ENCODE peak calls at places on chromosomes 11 and 22, in nine cellular contexts. W, B, Q, T, N, F, O, H and V are unnamed samples.

GRCh38 chr11:57513911-57514537 is 1.5 kb downstream of the SLC43A1 start:
- DNase-seq in W (peak; percentile 36), B (peak; percentile 20), Q (no peak), T (no peak), N (no peak), F (no peak), O (peak; percentile 41), H (peak; percentile 56), V (no peak)

GRCh38 chr11:118622376-118623290 is 15.2 kb downstream of the PHLDB1 start:
- DNase-seq in W (peak; percentile 88), B (no peak), Q (peak; percentile 95), T (peak; percentile 38), N (peak; percentile 70), F (no peak), O (peak; percentile 94), H (peak; percentile 55), V (peak; percentile 38)

GRCh38 chr11:10456519-10456918 is 1.5 kb downstream of the AMPD3 start:
- DNase-seq in W (peak; percentile 32), B (no peak), Q (no peak), T (no peak), N (peak; percentile 31), F (no peak), O (no peak), H (no peak), V (no peak)

GRCh38 chr22:26168934-26169311 is 339 bp upstream of the SEZ6L start:
- DNase-seq in W (no peak), B (no peak), Q (no peak), T (no peak), N (no peak), F (no peak), O (no peak), H (no peak), V (no peak)

GRCh38 chr11:45565589-45565988 is 99.8 kb downstream of the CHST1 start:
- DNase-seq in W (no peak), B (no peak), Q (no peak), T (no peak), N (no peak), F (no peak), O (no peak), H (no peak), V (no peak)

GRCh38 chr11:43708776-43709175 is 28.2 kb downstream of the HSD17B12 start:
- DNase-seq in W (no peak), B (no peak), Q (no peak), T (no peak), N (no peak), F (no peak), O (peak; percentile 10), H (no peak), V (no peak)

GRCh38 chr22:28341001-28341400 is 338.6 kb downstream of the TTC28 start:
- DNase-seq in W (no peak), B (no peak), Q (peak; percentile 64), T (no peak), N (peak; percentile 6), F (no peak), O (peak; percentile 4), H (no peak), V (peak; percentile 18)

GRCh38 chr22:23183107-23183698 is 2.9 kb downstream of the BCR start:
- DNase-seq in W (peak; percentile 83), B (peak; percentile 63), Q (peak; percentile 39), T (no peak), N (peak; percentile 76), F (no peak), O (peak; percentile 47), H (peak; percentile 86), V (peak; percentile 36)

GRCh38 chr11:131690362-131690761 is 319.9 kb downstream of the NTM start:
- DNase-seq in W (no peak), B (no peak), Q (no peak), T (no peak), N (no peak), F (no peak), O (no peak), H (no peak), V (no peak)

GRCh38 chr11:106077609-106078517 is at the start of gene AASDHPPT:
- DNase-seq in W (peak; percentile 37), B (peak; percentile 13), Q (peak; percentile 55), T (peak; percentile 1), N (peak; percentile 50), F (no peak), O (peak; percentile 39), H (peak; percentile 65), V (no peak)

GRCh38 chr22:30197389-30197788 is 49.2 kb downstream of the LIF start:
- DNase-seq in W (no peak), B (no peak), Q (no peak), T (no peak), N (no peak), F (no peak), O (no peak), H (no peak), V (no peak)

GRCh38 chr11:81267246-81267645 is 1466.4 kb downstream of the FAM181B start:
- DNase-seq in W (no peak), B (no peak), Q (no peak), T (no peak), N (no peak), F (no peak), O (no peak), H (no peak), V (no peak)

GRCh38 chr11:61888043-61888442 is 3.3 kb downstream of the FADS3 start:
- DNase-seq in W (no peak), B (peak; percentile 59), Q (peak; percentile 97), T (no peak), N (peak; percentile 90), F (no peak), O (peak; percentile 47), H (no peak), V (peak; percentile 77)

GRCh38 chr22:47622541-47622940 is 860.1 kb downstream of the TBC1D22A start:
- DNase-seq in W (no peak), B (no peak), Q (no peak), T (no peak), N (no peak), F (no peak), O (no peak), H (no peak), V (no peak)

GRCh38 chr11:45092901-45093760 is 53.3 kb upstream of the PRDM11 start:
- DNase-seq in W (no peak), B (no peak), Q (peak; percentile 17), T (no peak), N (peak; percentile 56), F (no peak), O (peak; percentile 91), H (no peak), V (peak; percentile 43)

GRCh38 chr22:28243539-28243938 is 324.5 kb upstream of the PITPNB start:
- DNase-seq in W (no peak), B (no peak), Q (no peak), T (no peak), N (peak; percentile 63), F (no peak), O (no peak), H (no peak), V (peak; percentile 42)

GRCh38 chr11:69209038-69209350 is 53.3 kb downstream of the SMIM38 start:
- DNase-seq in W (no peak), B (no peak), Q (no peak), T (no peak), N (no peak), F (no peak), O (no peak), H (no peak), V (no peak)
- TF ChIP-seq CTCF in W (no peak), B (no peak), Q (no peak), T (no peak), N (no peak), F (no peak), O (no peak), H (no peak), V (no peak)

GRCh38 chr11:109864161-109864661 is 229.0 kb upstream of the ZC3H12C start:
- DNase-seq in W (no peak), B (no peak), Q (no peak), T (no peak), N (peak; percentile 4), F (no peak), O (peak; percentile 15), H (peak; percentile 15), V (peak; percentile 4)
- H3K4me3 ChIP-seq in W (no peak overlapping the region), B (no peak overlapping the region), Q (no peak overlapping the region), T (no peak overlapping the region), N (no peak overlapping the region), F (no peak overlapping the region), O (no peak overlapping the region), H (no peak overlapping the region), V (no peak overlapping the region)

DNA sequence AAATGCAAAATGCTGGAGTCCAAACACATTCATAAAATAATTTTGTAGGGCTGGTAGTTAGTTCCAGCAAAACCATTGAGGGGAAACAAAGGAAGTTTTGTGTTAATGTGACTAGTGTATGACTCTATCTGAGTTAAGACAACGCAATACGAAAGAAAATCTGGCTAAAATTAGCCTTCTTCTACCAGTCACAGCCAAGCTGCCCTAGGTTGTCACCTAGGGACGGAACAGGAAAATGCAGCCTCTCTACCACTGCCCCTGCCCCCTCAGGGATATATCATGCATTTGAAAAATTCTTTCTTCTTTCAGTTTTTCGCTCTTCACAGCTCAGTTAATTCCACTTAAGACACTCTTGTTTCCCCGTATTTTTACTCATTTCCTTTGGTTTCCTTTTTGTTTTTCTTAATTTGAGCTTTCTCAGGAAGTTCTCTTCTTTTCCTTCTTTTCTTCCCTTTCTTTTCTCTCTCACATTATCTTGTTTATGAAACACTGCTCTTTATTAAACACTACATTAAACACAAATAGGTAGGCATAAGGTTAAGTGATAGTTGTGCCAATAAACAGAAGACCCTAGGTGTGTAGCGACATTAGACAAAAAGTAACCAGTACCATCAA is 30.6 kb downstream of the KIRREL3 start:
- DNase-seq in W (peak; percentile 22), B (no peak), Q (peak; percentile 66), T (no peak), N (no peak), F (no peak), O (peak; percentile 37), H (peak; percentile 52), V (peak; percentile 37)
- TF ChIP-seq CTCF in W (peak; percentile 65), B (peak; percentile 48), Q (peak; percentile 75), T (peak; percentile 31), N (peak; percentile 11), F (no peak), O (peak; percentile 51), H (peak; percentile 56), V (peak; percentile 94)

GRCh38 chr11:35179466-35180135 is 40.6 kb downstream of the CD44 start:
- DNase-seq in W (no peak), B (no peak), Q (no peak), T (no peak), N (no peak), F (no peak), O (peak; percentile 39), H (no peak), V (no peak)

GRCh38 chr11:35182317-35182939 is 43.5 kb downstream of the CD44 start:
- DNase-seq in W (no peak), B (no peak), Q (no peak), T (no peak), N (no peak), F (no peak), O (peak; percentile 46), H (no peak), V (no peak)

GRCh38 chr11:35178067-35178805 is 39.3 kb downstream of the CD44 start:
- DNase-seq in W (no peak), B (no peak), Q (no peak), T (no peak), N (no peak), F (no peak), O (no peak), H (no peak), V (no peak)

GRCh38 chr11:35178862-35179261 is 39.9 kb downstream of the CD44 start:
- DNase-seq in W (no peak), B (no peak), Q (peak; percentile 76), T (no peak), N (peak; percentile 48), F (no peak), O (peak; percentile 79), H (no peak), V (no peak)

GRCh38 chr11:35180311-35181233 is 41.6 kb downstream of the CD44 start:
- DNase-seq in W (no peak), B (no peak), Q (no peak), T (no peak), N (no peak), F (no peak), O (no peak), H (no peak), V (peak; percentile 44)
- H3K4me3 ChIP-seq in W (no peak overlapping the region), B (no peak overlapping the region), Q (no peak overlapping the region), T (no peak overlapping the region), N (no peak overlapping the region), F (no peak overlapping the region), O (no peak overlapping the region), H (no peak overlapping the region), V (no peak overlapping the region)